ENCODE peak calls at places on chromosomes 6 and 20, in seven cellular contexts. One of them, this sample, is unnamed.
A peak's percentile ranks its signal among the peaks of the same experiment; 100 is the strongest.

GRCh38 chr6:90885611-90886056 is 298.8 kb upstream of the MAP3K7 start:
- DNase-seq in pancreas: no peak
- DNase-seq in PC-3: peak; percentile 34
- DNase-seq in anterior cingulate cortex: no peak
- DNase-seq in left ventricle myocardium inferior: no peak
- DNase-seq in C1 segment of cervical spinal cord: no peak
- DNase-seq in GM12865: no peak
- DNase-seq in this sample: no peak

GRCh38 chr6:108027054-108027453 is 47.5 kb downstream of the OSTM1 start:
- DNase-seq in left ventricle myocardium inferior: no peak
- DNase-seq in C1 segment of cervical spinal cord: no peak
- DNase-seq in pancreas: no peak
- DNase-seq in PC-3: no peak
- DNase-seq in anterior cingulate cortex: no peak
- DNase-seq in GM12865: no peak
- DNase-seq in this sample: no peak

GRCh38 chr20:17685168-17685567 is 3.1 kb upstream of the RRBP1 start:
- DNase-seq in left ventricle myocardium inferior: no peak
- DNase-seq in anterior cingulate cortex: no peak
- DNase-seq in pancreas: no peak
- DNase-seq in GM12865: no peak
- DNase-seq in C1 segment of cervical spinal cord: no peak
- DNase-seq in PC-3: no peak
- DNase-seq in this sample: no peak

GRCh38 chr6:11043961-11044711 is at the start of gene ELOVL2:
- DNase-seq in GM12865: peak; percentile 12
- DNase-seq in C1 segment of cervical spinal cord: no peak
- DNase-seq in anterior cingulate cortex: no peak
- DNase-seq in PC-3: peak; percentile 48
- DNase-seq in pancreas: peak; percentile 23
- DNase-seq in left ventricle myocardium inferior: peak; percentile 47
- DNase-seq in this sample: no peak

GRCh38 chr20:50415516-50416268 is 94.5 kb upstream of the PTPN1 start:
- DNase-seq in C1 segment of cervical spinal cord: peak; percentile 53
- DNase-seq in GM12865: no peak
- DNase-seq in pancreas: peak; percentile 99
- DNase-seq in anterior cingulate cortex: peak; percentile 82
- DNase-seq in left ventricle myocardium inferior: peak; percentile 100
- DNase-seq in PC-3: peak; percentile 95
- DNase-seq in this sample: peak; percentile 100

GRCh38 chr20:2750343-2751251 is 49.8 kb downstream of the CPXM1 start:
- DNase-seq in left ventricle myocardium inferior: no peak
- DNase-seq in anterior cingulate cortex: no peak
- DNase-seq in pancreas: peak; percentile 33
- DNase-seq in GM12865: no peak
- DNase-seq in C1 segment of cervical spinal cord: no peak
- DNase-seq in PC-3: peak; percentile 44
- DNase-seq in this sample: peak; percentile 17

GRCh38 chr6:56806368-56806767 is 148.5 kb upstream of the BEND6 start:
- DNase-seq in C1 segment of cervical spinal cord: no peak
- DNase-seq in left ventricle myocardium inferior: no peak
- DNase-seq in anterior cingulate cortex: no peak
- DNase-seq in GM12865: no peak
- DNase-seq in pancreas: no peak
- DNase-seq in PC-3: no peak
- DNase-seq in this sample: peak; percentile 26

GRCh38 chr6:141165012-141165411 is 967.7 kb upstream of the GJE1 start:
- DNase-seq in anterior cingulate cortex: no peak
- DNase-seq in C1 segment of cervical spinal cord: no peak
- DNase-seq in pancreas: no peak
- DNase-seq in PC-3: no peak
- DNase-seq in GM12865: no peak
- DNase-seq in left ventricle myocardium inferior: no peak
- DNase-seq in this sample: no peak

GRCh38 chr20:4555188-4555893 is 166.4 kb upstream of the PRND start:
- DNase-seq in left ventricle myocardium inferior: no peak
- DNase-seq in GM12865: no peak
- DNase-seq in C1 segment of cervical spinal cord: no peak
- DNase-seq in PC-3: peak; percentile 86
- DNase-seq in anterior cingulate cortex: no peak
- DNase-seq in pancreas: no peak
- DNase-seq in this sample: no peak

GRCh38 chr20:57128051-57128757 is 138.2 kb downstream of the BMP7 start:
- DNase-seq in C1 segment of cervical spinal cord: no peak
- DNase-seq in left ventricle myocardium inferior: no peak
- DNase-seq in pancreas: no peak
- DNase-seq in anterior cingulate cortex: no peak
- DNase-seq in PC-3: no peak
- DNase-seq in GM12865: no peak
- DNase-seq in this sample: no peak

GRCh38 chr6:116008470-116009229 is 52.0 kb downstream of the FRK start:
- DNase-seq in anterior cingulate cortex: no peak
- DNase-seq in PC-3: peak; percentile 41
- DNase-seq in GM12865: peak; percentile 72
- DNase-seq in left ventricle myocardium inferior: no peak
- DNase-seq in C1 segment of cervical spinal cord: no peak
- DNase-seq in pancreas: no peak
- DNase-seq in this sample: no peak

GRCh38 chr6:31113861-31114539 is 600 bp upstream of the PSORS1C1 start:
- DNase-seq in GM12865: no peak
- DNase-seq in anterior cingulate cortex: no peak
- DNase-seq in C1 segment of cervical spinal cord: no peak
- DNase-seq in PC-3: no peak
- DNase-seq in left ventricle myocardium inferior: no peak
- DNase-seq in pancreas: no peak
- DNase-seq in this sample: no peak

GRCh38 chr6:134529921-134530320 is 212.0 kb upstream of the SGK1 start:
- DNase-seq in left ventricle myocardium inferior: no peak
- DNase-seq in C1 segment of cervical spinal cord: no peak
- DNase-seq in pancreas: no peak
- DNase-seq in GM12865: no peak
- DNase-seq in PC-3: peak; percentile 28
- DNase-seq in anterior cingulate cortex: no peak
- DNase-seq in this sample: no peak

GRCh38 chr6:29760328-29760727 is 37.1 kb downstream of the HLA-F start:
- DNase-seq in C1 segment of cervical spinal cord: no peak
- DNase-seq in PC-3: no peak
- DNase-seq in GM12865: peak; percentile 40
- DNase-seq in anterior cingulate cortex: no peak
- DNase-seq in left ventricle myocardium inferior: no peak
- DNase-seq in pancreas: no peak
- DNase-seq in this sample: no peak

GRCh38 chr6:118551063-118551672 is 3.1 kb downstream of the PLN start:
- DNase-seq in PC-3: peak; percentile 56
- DNase-seq in anterior cingulate cortex: no peak
- DNase-seq in GM12865: peak; percentile 47
- DNase-seq in pancreas: no peak
- DNase-seq in left ventricle myocardium inferior: no peak
- DNase-seq in C1 segment of cervical spinal cord: no peak
- DNase-seq in this sample: no peak

GRCh38 chr6:150294713-150295112 is 74.1 kb upstream of the IYD start:
- DNase-seq in left ventricle myocardium inferior: no peak
- DNase-seq in pancreas: no peak
- DNase-seq in GM12865: no peak
- DNase-seq in C1 segment of cervical spinal cord: no peak
- DNase-seq in PC-3: no peak
- DNase-seq in anterior cingulate cortex: no peak
- DNase-seq in this sample: no peak

GRCh38 chr6:40956871-40957270 is 82.2 kb downstream of the UNC5CL start:
- DNase-seq in anterior cingulate cortex: no peak
- DNase-seq in GM12865: no peak
- DNase-seq in pancreas: no peak
- DNase-seq in C1 segment of cervical spinal cord: no peak
- DNase-seq in PC-3: no peak
- DNase-seq in left ventricle myocardium inferior: no peak
- DNase-seq in this sample: no peak